ENCODE peak calls at places on chromosomes 16 and 17, in seven cellular contexts. Z, L, X, S, F, M and B are unnamed samples.

GRCh38 chr17:69198238-69198637 is 30.4 kb downstream of the ABCA10 start:
- DNase-seq in F (no peak), S (no peak), X (no peak), Z (no peak), L (no peak), M (no peak), B (no peak)

GRCh38 chr17:29595943-29596774 is 3.2 kb downstream of the ANKRD13B start:
- DNase-seq in F (no peak), M (peak; percentile 35), Z (no peak), X (no peak), L (no peak), S (no peak), B (peak; percentile 70)

GRCh38 chr16:84482001-84482891 is 22.2 kb downstream of the MEAK7 start:
- DNase-seq in F (no peak), S (no peak), Z (no peak), M (no peak), X (no peak), L (no peak), B (peak; percentile 88)

GRCh38 chr16:85082553-85083050 is 29.7 kb downstream of the CIBAR2 start:
- DNase-seq in M (no peak), X (peak; percentile 52), Z (no peak), F (peak; percentile 38), S (no peak), L (no peak), B (no peak)

GRCh38 chr17:364308-364707 is 11.7 kb upstream of the RPH3AL start:
- DNase-seq in L (no peak), X (no peak), M (no peak), Z (no peak), F (no peak), S (no peak), B (no peak)

GRCh38 chr16:81940781-81941560 is 70.3 kb downstream of the SDR42E1 start:
- DNase-seq in F (peak; percentile 23), L (peak; percentile 58), X (no peak), S (no peak), M (no peak), Z (no peak), B (no peak)

GRCh38 chr17:69236464-69236863 is 7.8 kb upstream of the ABCA10 start:
- DNase-seq in F (no peak), X (no peak), Z (no peak), M (no peak), S (no peak), L (no peak), B (no peak)

GRCh38 chr17:82931696-82932060 is 91.9 kb upstream of the ZNF750 start:
- DNase-seq in F (no peak), Z (no peak), S (peak; percentile 16), M (no peak), X (no peak), L (no peak), B (no peak)

GRCh38 chr16:74929636-74930035 is 55.3 kb downstream of the WDR59 start:
- DNase-seq in L (no peak), F (no peak), S (no peak), M (no peak), Z (no peak), X (no peak), B (no peak)

GRCh38 chr17:41499714-41500113 is 5.7 kb downstream of the KRT13 start:
- DNase-seq in X (no peak), Z (no peak), F (no peak), M (no peak), S (no peak), L (no peak), B (no peak)

GRCh38 chr17:1574697-1575471 is 12.3 kb upstream of the PITPNA start:
- DNase-seq in F (no peak), Z (no peak), X (no peak), S (no peak), M (no peak), L (no peak), B (no peak)

GRCh38 chr17:82241926-82242697 is 13.3 kb downstream of the SLC16A3 start:
- DNase-seq in M (no peak), Z (no peak), S (no peak), F (peak; percentile 64), X (no peak), L (no peak), B (no peak)

GRCh38 chr16:56601325-56601724 is 7.1 kb upstream of the MT2A start:
- DNase-seq in M (no peak), X (no peak), L (no peak), Z (no peak), S (no peak), F (no peak), B (no peak)

GRCh38 chr16:10255728-10256127 is 73.5 kb upstream of the GRIN2A start:
- DNase-seq in M (no peak), X (no peak), S (no peak), F (no peak), L (no peak), Z (no peak), B (no peak)

GRCh38 chr16:24156777-24157176 is 99.4 kb upstream of the CACNG3 start:
- DNase-seq in X (no peak), S (no peak), M (no peak), Z (no peak), L (no peak), F (no peak), B (no peak)

GRCh38 chr16:4859190-4859899 is 12.1 kb downstream of the UBN1 start:
- DNase-seq in M (no peak), L (no peak), Z (no peak), S (no peak), F (no peak), X (no peak), B (no peak)

GRCh38 chr16:27110524-27110896 is 43.8 kb downstream of the C16orf82 start:
- DNase-seq in S (no peak), X (no peak), L (no peak), F (no peak), M (no peak), Z (no peak), B (no peak)

GRCh38 chr16:27108051-27108770 is 41.5 kb downstream of the C16orf82 start:
- DNase-seq in L (no peak), F (no peak), X (no peak), M (no peak), Z (peak; percentile 33), S (no peak), B (no peak)

GRCh38 chr16:27108826-27109665 is 42.3 kb downstream of the C16orf82 start:
- DNase-seq in Z (peak; percentile 31), M (no peak), L (no peak), F (no peak), X (no peak), S (no peak), B (no peak)

GRCh38 chr16:27111486-27111885 is 44.8 kb downstream of the C16orf82 start:
- DNase-seq in Z (peak; percentile 13), S (no peak), F (no peak), X (no peak), M (no peak), L (no peak), B (no peak)

GRCh38 chr16:27109666-27110523 is 43.2 kb downstream of the C16orf82 start:
- DNase-seq in M (peak; percentile 75), X (peak; percentile 88), F (peak; percentile 78), Z (peak; percentile 97), L (peak; percentile 91), S (no peak), B (no peak)
- TF ChIP-seq CTCF in M (peak; percentile 96), X (peak; percentile 98), F (peak; percentile 63), Z (peak; percentile 92), L (peak; percentile 96), S (peak; percentile 63), B (peak; percentile 98)

DNA sequence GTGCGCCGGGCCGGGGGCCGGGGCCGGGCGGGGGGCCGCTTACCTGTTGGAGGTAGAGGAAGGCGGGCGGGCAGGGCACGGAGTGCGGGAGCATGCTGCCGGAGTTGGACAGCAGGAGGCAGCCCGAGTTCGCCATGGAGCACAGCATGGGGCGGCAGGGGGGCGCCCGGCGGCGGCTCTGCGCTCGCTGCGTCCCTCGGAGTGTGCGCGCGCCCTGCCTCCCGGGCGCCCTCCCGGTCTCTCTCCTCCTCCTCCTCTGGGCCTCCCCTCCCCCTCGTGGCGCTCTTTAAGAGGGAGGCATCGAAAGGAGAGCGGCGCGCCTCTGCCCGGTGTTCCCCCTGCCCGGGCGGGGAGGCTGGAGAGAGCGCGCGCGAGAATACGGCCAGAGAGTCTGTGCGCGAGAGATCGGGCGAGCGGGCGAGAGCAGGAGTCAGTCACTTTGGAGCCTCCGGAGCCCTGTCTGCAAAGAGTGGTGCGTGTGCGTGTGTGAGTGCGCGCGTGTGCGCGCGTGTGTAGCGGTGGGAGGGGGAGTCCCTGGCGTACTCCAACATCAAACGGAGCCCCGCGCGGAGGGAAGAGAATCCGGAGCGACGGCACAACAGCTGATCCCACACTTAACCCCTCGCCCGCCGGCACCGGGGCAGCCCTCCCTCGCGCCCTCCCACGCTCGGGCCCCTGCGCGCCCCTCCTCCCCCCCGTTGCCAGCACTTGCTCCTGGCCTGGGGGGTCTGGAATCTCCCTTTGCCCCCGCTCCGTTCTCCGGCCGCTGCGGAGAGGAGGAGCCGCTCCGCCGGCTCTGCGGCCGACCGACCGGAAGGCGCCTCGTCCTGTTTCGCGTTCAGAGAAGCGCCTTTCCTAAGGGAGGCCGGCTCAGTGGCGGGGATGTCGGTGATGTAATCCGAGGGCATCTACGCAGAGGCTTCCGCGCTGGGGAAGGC is 108.9 kb downstream of the ENGASE start:
- DNase-seq in F (peak; percentile 74), M (no peak), X (peak; percentile 40), Z (peak; percentile 53), S (no peak), L (no peak), B (no peak)
- TF ChIP-seq CTCF in F (no peak), M (no peak), X (no peak), Z (no peak), S (no peak), L (no peak), B (no peak)

DNA sequence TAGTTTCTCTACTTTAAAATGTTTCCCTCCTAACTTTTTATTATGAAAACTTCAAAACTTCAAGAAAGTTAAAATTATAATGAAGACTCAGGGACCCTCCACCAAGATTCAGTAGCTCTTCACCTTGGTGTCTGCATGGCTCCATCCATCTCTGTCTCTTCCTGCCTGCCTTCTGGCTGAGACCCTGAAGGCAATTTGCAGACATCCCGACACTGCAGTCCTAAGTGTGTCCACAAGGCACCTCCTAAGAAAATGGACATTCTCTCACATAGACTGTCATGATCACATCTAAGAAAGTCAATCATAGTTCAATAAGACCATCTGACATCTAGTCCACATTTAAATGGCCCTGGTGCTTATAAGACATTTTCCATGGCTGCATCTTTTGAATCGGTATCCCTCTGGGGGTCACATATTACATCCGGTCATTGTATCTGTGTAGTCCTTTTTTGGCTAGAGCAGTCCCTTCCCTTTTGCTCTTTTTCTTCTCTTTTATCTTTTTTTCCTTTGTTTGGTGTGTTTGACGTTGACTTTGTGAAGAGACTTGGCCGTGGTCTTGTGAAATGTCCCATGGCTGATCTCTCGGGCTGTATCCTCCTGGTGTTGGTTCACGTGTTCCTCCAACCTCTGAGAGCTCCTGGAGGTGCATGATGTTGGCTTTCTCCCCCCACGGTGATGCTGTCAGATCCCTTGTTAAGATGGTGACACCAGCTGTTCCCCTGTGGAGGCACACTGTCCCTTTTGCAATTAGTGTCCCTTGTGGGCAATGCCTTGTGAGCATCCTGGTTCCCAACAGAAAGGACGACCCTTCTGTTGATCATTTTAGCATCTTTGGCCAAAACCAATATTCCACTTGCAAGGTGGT is 5.0 kb upstream of the TNFRSF13B start:
- DNase-seq in Z (no peak), S (no peak), M (no peak), F (no peak), X (no peak), L (no peak), B (no peak)
- TF ChIP-seq CTCF in Z (no peak), S (no peak), M (no peak), F (no peak), X (no peak), L (no peak), B (no peak)

GRCh38 chr16:71214771-71215381 is 15.6 kb downstream of the HYDIN start:
- DNase-seq in M (no peak), L (no peak), F (peak; percentile 22), X (no peak), Z (no peak), S (no peak), B (no peak)
- TF ChIP-seq CTCF in M (peak; percentile 26), L (no peak), F (peak; percentile 9), X (peak; percentile 28), Z (no peak), S (no peak), B (peak; percentile 37)